ENCODE peak calls at places on chromosomes 16 and 17, in seven cellular contexts. J, B, L, N, H, E and P are unnamed samples.

GRCh38 chr17:58006563-58006923 is 503 bp downstream of the SRSF1 start:
- DNase-seq in J (peak; percentile 76), B (peak; percentile 84), L (no peak), N (no peak), H (peak; percentile 60), E (peak; percentile 88), P (peak; percentile 38)

GRCh38 chr17:57609125-57609877 is 135.8 kb downstream of the CCDC182 start:
- DNase-seq in J (no peak), B (no peak), L (no peak), N (no peak), H (no peak), E (no peak), P (no peak)

GRCh38 chr16:84718-85452 is 6.9 kb downstream of the MPG start:
- DNase-seq in J (peak; percentile 82), B (no peak), L (peak; percentile 85), N (peak; percentile 61), H (peak; percentile 39), E (peak; percentile 70), P (no peak)

GRCh38 chr17:31216053-31216751 is 80.8 kb downstream of the OMG start:
- DNase-seq in J (peak; percentile 52), B (no peak), L (no peak), N (no peak), H (no peak), E (no peak), P (no peak)

GRCh38 chr17:72376486-72377345 is 255.9 kb downstream of the SOX9 start:
- DNase-seq in J (no peak), B (no peak), L (no peak), N (no peak), H (no peak), E (no peak), P (no peak)

GRCh38 chr16:47037746-47038458 is 64.4 kb upstream of the DNAJA2 start:
- DNase-seq in J (peak; percentile 78), B (peak; percentile 84), L (peak; percentile 54), N (peak; percentile 35), H (peak; percentile 95), E (peak; percentile 94), P (peak; percentile 96)

GRCh38 chr17:55576237-55576998 is 65.2 kb upstream of the SMIM36 start:
- DNase-seq in J (peak; percentile 66), B (no peak), L (no peak), N (no peak), H (no peak), E (peak; percentile 55), P (no peak)

GRCh38 chr17:38417210-38417951 is 10.9 kb upstream of the ARHGAP23 start:
- DNase-seq in J (no peak), B (no peak), L (no peak), N (no peak), H (no peak), E (no peak), P (no peak)

GRCh38 chr17:49338883-49339282 is 23.2 kb downstream of the ZNF652 start:
- DNase-seq in J (no peak), B (no peak), L (no peak), N (no peak), H (no peak), E (no peak), P (no peak)

GRCh38 chr17:7177954-7178477 is 1.2 kb downstream of the ASGR1 start:
- DNase-seq in J (no peak), B (peak; percentile 43), L (no peak), N (no peak), H (peak; percentile 31), E (no peak), P (peak; percentile 31)

DNA sequence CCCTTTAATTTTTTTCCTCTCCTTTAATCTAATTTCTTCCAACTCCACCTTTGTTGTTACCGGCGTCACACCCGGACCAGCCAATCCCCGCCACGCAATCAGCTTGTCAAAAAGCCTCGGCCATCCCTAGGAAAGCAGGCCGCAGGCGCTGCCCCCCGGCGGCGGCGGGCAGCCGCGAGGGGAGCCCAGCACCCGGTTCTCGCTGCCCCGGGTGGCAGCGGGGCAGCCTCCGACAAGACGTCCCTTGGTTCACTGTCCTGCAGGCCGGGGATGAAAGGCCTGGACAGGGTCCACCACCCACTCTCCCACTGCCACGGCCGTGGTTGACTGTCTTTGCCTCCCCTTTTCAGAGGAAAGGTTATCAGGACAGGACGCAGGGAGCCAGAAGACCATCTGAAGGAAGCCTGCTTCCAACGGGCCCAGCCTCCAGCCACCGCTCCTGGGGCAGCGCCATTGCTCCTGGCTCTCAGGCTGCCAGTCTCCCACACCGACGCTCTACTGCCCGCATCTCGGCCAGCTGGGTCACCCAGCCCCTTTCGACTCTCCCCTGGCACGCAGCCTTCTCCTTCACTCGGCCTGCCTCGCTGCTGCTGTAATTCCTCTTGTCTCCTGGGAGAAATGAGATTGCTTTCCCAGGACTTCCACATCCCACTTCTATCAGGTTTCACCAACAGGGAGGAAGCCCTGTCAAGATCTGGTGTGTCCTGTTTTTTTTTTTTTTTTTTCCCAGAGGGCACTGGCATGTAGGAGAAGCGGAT is 2.8 kb upstream of the UBTF start:
- DNase-seq in J (peak; percentile 72), B (peak; percentile 70), L (no peak), N (no peak), H (peak; percentile 62), E (peak; percentile 82), P (no peak)
- TF ChIP-seq CTCF in J (no peak), B (peak; percentile 8), L (no peak), N (no peak), H (no peak), E (no peak), P (peak; percentile 30)

DNA sequence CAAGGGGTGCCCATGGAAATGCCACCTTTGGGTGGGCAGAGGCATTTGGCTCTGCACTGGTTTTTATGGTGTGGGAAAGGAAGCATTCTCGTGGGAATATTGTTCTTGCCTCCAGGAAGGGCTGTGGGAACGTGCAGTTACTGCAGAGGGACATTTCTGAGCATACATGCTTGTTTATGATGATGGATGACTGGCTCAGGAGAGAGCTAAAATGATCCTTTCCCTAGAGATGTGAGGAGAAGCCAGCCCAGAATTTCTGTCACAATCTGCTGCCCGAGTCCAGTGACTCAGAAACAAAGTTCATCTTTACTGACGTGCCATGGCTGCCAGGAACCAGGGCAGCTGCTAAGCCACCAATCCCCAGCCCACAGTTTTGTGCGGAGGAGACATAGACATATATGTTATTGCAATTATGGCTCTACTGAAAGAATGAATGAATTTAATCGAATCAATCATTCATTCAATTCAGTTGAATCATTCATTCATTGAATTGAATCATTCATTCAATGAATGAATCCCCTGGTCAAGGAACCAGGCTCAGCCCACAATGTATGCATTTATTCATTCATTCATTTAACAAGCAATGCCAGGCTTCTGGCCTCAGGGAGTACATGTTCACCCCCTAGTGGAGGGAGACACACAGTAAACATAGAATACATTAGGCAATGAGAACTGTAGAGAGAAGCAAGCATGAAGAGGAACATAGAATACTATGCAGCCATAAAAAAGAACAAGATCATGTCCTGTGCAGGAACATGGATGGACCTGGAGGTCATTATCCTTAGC is 414.4 kb upstream of the HSBP1 start:
- DNase-seq in J (peak; percentile 4), B (no peak), L (no peak), N (no peak), H (no peak), E (no peak), P (no peak)
- TF ChIP-seq CTCF in J (no peak), B (no peak), L (no peak), N (no peak), H (peak; percentile 16), E (no peak), P (peak; percentile 21)

DNA sequence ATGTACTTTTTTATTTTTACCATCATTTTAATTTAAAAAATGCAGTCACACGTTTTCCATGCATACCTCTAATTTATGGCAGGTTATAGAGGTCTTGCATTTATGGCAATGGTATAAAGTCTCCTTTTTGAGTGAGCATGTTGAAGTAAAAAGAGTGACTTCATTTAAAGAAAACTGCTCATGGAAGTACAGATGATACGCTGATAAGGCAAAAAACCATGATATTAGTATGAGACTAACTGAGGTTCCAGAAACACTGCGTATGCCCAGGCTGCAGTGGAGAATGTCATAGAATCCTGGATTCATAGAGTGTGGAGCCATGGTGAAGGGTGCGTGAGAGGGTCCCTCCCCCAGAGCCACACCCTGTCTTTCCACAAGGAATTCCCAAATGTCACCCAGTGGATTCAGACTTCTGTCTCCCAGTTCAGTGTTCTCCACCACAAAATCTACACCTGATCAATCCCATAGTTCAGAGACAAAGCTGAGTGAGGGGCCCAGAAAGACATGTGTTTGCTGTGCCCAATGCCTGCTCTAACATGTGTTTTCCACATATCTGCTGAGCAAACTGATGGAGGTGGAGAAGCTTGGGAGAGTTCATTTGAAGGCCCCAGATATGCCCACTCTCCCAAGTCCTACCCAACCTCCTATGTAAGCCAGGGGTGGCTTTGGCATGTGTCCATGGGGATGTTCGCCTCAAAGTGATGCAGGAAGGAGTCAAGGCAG is 69.4 kb downstream of the SLC6A2 start:
- DNase-seq in J (no peak), B (no peak), L (no peak), N (no peak), H (no peak), E (no peak), P (no peak)
- TF ChIP-seq CTCF in J (no peak), B (no peak), L (no peak), N (no peak), H (no peak), E (no peak), P (no peak)

DNA sequence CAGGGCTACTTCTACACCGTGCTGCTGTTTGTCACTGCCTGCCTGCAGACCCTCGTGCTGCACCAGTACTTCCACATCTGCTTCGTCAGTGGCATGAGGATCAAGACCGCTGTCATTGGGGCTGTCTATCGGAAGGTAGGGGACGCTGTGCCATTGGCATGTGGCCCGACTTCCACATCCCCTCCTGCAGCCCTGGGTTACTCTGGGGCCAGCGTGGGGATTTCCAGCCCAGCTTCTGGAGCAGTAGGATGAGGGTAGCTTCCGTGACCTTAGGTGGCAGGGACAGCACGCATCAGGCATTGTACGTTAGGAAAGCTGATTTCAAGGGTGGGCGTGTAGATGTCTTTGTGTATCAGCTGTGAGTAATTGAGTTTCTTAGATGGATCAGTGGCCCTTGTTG is 96.5 kb downstream of the ABCC1 start:
- DNase-seq in J (no peak), B (no peak), L (no peak), N (no peak), H (peak; percentile 56), E (no peak), P (no peak)
- TF ChIP-seq CTCF in J (no peak), B (no peak), L (peak; percentile 26), N (no peak), H (peak; percentile 67), E (no peak), P (peak; percentile 23)

GRCh38 chr16:81600275-81600674 is 155.7 kb downstream of the CMIP start:
- DNase-seq in J (peak; percentile 36), B (peak; percentile 89), L (no peak), N (no peak), H (no peak), E (no peak), P (no peak)

GRCh38 chr16:81599034-81599744 is 154.6 kb downstream of the CMIP start:
- DNase-seq in J (peak; percentile 78), B (no peak), L (no peak), N (no peak), H (no peak), E (no peak), P (no peak)

GRCh38 chr16:81595676-81596292 is 151.2 kb downstream of the CMIP start:
- DNase-seq in J (no peak), B (no peak), L (no peak), N (no peak), H (no peak), E (no peak), P (no peak)

GRCh38 chr16:81597079-81597658 is 152.6 kb downstream of the CMIP start:
- DNase-seq in J (no peak), B (peak; percentile 80), L (no peak), N (no peak), H (no peak), E (no peak), P (no peak)

GRCh38 chr16:81598083-81598482 is 153.5 kb downstream of the CMIP start:
- DNase-seq in J (no peak), B (no peak), L (no peak), N (no peak), H (no peak), E (no peak), P (no peak)
- TF ChIP-seq CTCF in J (no peak), B (no peak), L (no peak), N (no peak), H (no peak), E (no peak), P (no peak)